ENCODE peak calls at places on chromosomes 2 and 18, in six cellular contexts. One of them, this sample, is unnamed.

GRCh38 chr18:60020107-60020925 is 120.5 kb downstream of the PMAIP1 start:
- DNase-seq in H9: no peak
- DNase-seq in H1: no peak
- DNase-seq in mesenchymal stem cell: peak
- DNase-seq in neuronal stem cell: no peak
- DNase-seq in IMR-90: peak
- DNase-seq in this sample: no peak

GRCh38 chr18:36325846-36326245 is 28.3 kb downstream of the FHOD3 start:
- DNase-seq in mesenchymal stem cell: no peak
- DNase-seq in H9: no peak
- DNase-seq in neuronal stem cell: no peak
- DNase-seq in IMR-90: no peak
- DNase-seq in H1: no peak
- DNase-seq in this sample: no peak

GRCh38 chr2:25894135-25894830 is 16.0 kb upstream of the ASXL2 start:
- DNase-seq in mesenchymal stem cell: peak
- DNase-seq in H9: no peak
- DNase-seq in neuronal stem cell: no peak
- DNase-seq in H1: no peak
- DNase-seq in IMR-90: peak
- DNase-seq in this sample: no peak

GRCh38 chr18:12599966-12600365 is 57.9 kb downstream of the SPIRE1 start:
- DNase-seq in mesenchymal stem cell: no peak
- DNase-seq in neuronal stem cell: no peak
- DNase-seq in H9: no peak
- DNase-seq in H1: no peak
- DNase-seq in IMR-90: peak
- DNase-seq in this sample: no peak

GRCh38 chr2:85062565-85062964 is 70.6 kb upstream of the TCF7L1 start:
- DNase-seq in mesenchymal stem cell: no peak
- DNase-seq in IMR-90: no peak
- DNase-seq in neuronal stem cell: no peak
- DNase-seq in H1: no peak
- DNase-seq in H9: no peak
- DNase-seq in this sample: no peak

GRCh38 chr2:139020287-139020686 is 240.1 kb upstream of the NXPH2 start:
- DNase-seq in IMR-90: no peak
- DNase-seq in mesenchymal stem cell: no peak
- DNase-seq in H9: no peak
- DNase-seq in H1: no peak
- DNase-seq in neuronal stem cell: no peak
- DNase-seq in this sample: no peak

GRCh38 chr2:122384768-122385333 is 629.4 kb downstream of the TSN start:
- DNase-seq in H1: no peak
- DNase-seq in mesenchymal stem cell: no peak
- DNase-seq in H9: no peak
- DNase-seq in neuronal stem cell: no peak
- DNase-seq in IMR-90: no peak
- DNase-seq in this sample: no peak

GRCh38 chr18:4854664-4855063 is 342.4 kb downstream of the AKAIN1 start:
- DNase-seq in H9: peak
- DNase-seq in H1: no peak
- DNase-seq in IMR-90: no peak
- DNase-seq in mesenchymal stem cell: no peak
- DNase-seq in neuronal stem cell: no peak
- DNase-seq in this sample: no peak

GRCh38 chr18:62634471-62634870 is 80.9 kb upstream of the PHLPP1 start:
- DNase-seq in H9: no peak
- DNase-seq in IMR-90: no peak
- DNase-seq in neuronal stem cell: no peak
- DNase-seq in mesenchymal stem cell: no peak
- DNase-seq in H1: no peak
- DNase-seq in this sample: peak

GRCh38 chr2:196544906-196545433 is 94.5 kb upstream of the CCDC150 start:
- DNase-seq in mesenchymal stem cell: no peak
- DNase-seq in IMR-90: no peak
- DNase-seq in neuronal stem cell: no peak
- DNase-seq in H9: no peak
- DNase-seq in H1: no peak
- DNase-seq in this sample: no peak

GRCh38 chr2:64970495-64970894 is 18.7 kb upstream of the SLC1A4 start:
- DNase-seq in mesenchymal stem cell: no peak
- DNase-seq in H9: no peak
- DNase-seq in H1: no peak
- DNase-seq in IMR-90: no peak
- DNase-seq in neuronal stem cell: no peak
- DNase-seq in this sample: no peak

GRCh38 chr18:45755936-45756335 is 32.0 kb downstream of the SLC14A1 start:
- DNase-seq in H1: no peak
- DNase-seq in H9: no peak
- DNase-seq in neuronal stem cell: no peak
- DNase-seq in mesenchymal stem cell: peak
- DNase-seq in IMR-90: peak
- DNase-seq in this sample: no peak

GRCh38 chr2:233084488-233084887 is 24.3 kb downstream of the INPP5D start:
- DNase-seq in H1: no peak
- DNase-seq in mesenchymal stem cell: no peak
- DNase-seq in IMR-90: no peak
- DNase-seq in neuronal stem cell: no peak
- DNase-seq in H9: no peak
- DNase-seq in this sample: peak

GRCh38 chr18:14974576-14974975 is 226.6 kb downstream of the ANKRD30B start:
- DNase-seq in H1: no peak
- DNase-seq in H9: no peak
- DNase-seq in mesenchymal stem cell: no peak
- DNase-seq in IMR-90: no peak
- DNase-seq in neuronal stem cell: no peak
- DNase-seq in this sample: no peak

GRCh38 chr2:63983986-63984605 is 35.1 kb downstream of the VPS54 start:
- DNase-seq in H9: no peak
- DNase-seq in neuronal stem cell: no peak
- DNase-seq in H1: no peak
- DNase-seq in IMR-90: peak
- DNase-seq in mesenchymal stem cell: peak
- DNase-seq in this sample: no peak

GRCh38 chr2:152376385-152376784 is 41.4 kb downstream of the FMNL2 start:
- DNase-seq in H1: no peak
- DNase-seq in H9: no peak
- DNase-seq in neuronal stem cell: no peak
- DNase-seq in IMR-90: no peak
- DNase-seq in mesenchymal stem cell: no peak
- DNase-seq in this sample: peak

GRCh38 chr18:39344487-39344886 is 1778.9 kb upstream of the CELF4 start:
- DNase-seq in neuronal stem cell: no peak
- DNase-seq in H9: no peak
- DNase-seq in mesenchymal stem cell: no peak
- DNase-seq in IMR-90: no peak
- DNase-seq in H1: no peak
- DNase-seq in this sample: no peak

GRCh38 chr18:23932385-23933067 is 82.0 kb upstream of the TTC39C start:
- DNase-seq in mesenchymal stem cell: no peak
- DNase-seq in H9: no peak
- DNase-seq in neuronal stem cell: no peak
- DNase-seq in H1: no peak
- DNase-seq in IMR-90: no peak
- DNase-seq in this sample: no peak

GRCh38 chr2:105103481-105103880 is 65.6 kb downstream of the MRPS9 start:
- DNase-seq in H9: no peak
- DNase-seq in IMR-90: no peak
- DNase-seq in mesenchymal stem cell: no peak
- DNase-seq in neuronal stem cell: no peak
- DNase-seq in H1: no peak
- DNase-seq in this sample: no peak

GRCh38 chr2:170262806-170263205 is 84.9 kb downstream of the MYO3B start:
- DNase-seq in IMR-90: no peak
- DNase-seq in H1: no peak
- DNase-seq in neuronal stem cell: no peak
- DNase-seq in H9: no peak
- DNase-seq in mesenchymal stem cell: no peak
- DNase-seq in this sample: no peak

GRCh38 chr2:189199797-189200196 is 20.2 kb upstream of the COL5A2 start:
- DNase-seq in H1: no peak
- DNase-seq in IMR-90: no peak
- DNase-seq in mesenchymal stem cell: no peak
- DNase-seq in H9: no peak
- DNase-seq in neuronal stem cell: no peak
- DNase-seq in this sample: no peak

GRCh38 chr2:85655961-85656403 is 12.0 kb downstream of the SFTPB start:
- DNase-seq in mesenchymal stem cell: peak
- DNase-seq in H1: no peak
- DNase-seq in IMR-90: peak
- DNase-seq in neuronal stem cell: no peak
- DNase-seq in H9: no peak
- DNase-seq in this sample: no peak

GRCh38 chr2:49914281-49914680 is 760.0 kb upstream of the FSHR start:
- DNase-seq in IMR-90: no peak
- DNase-seq in mesenchymal stem cell: peak
- DNase-seq in H1: no peak
- DNase-seq in H9: no peak
- DNase-seq in neuronal stem cell: no peak
- DNase-seq in this sample: peak

GRCh38 chr2:70086278-70086837 is 919 bp upstream of the PCBP1 start:
- DNase-seq in H9: peak
- DNase-seq in neuronal stem cell: peak
- DNase-seq in IMR-90: peak
- DNase-seq in H1: peak
- DNase-seq in mesenchymal stem cell: peak
- DNase-seq in this sample: peak
- H2AK5ac ChIP-seq in H9: peak
- H2AK5ac ChIP-seq in neuronal stem cell: peak
- H2AK5ac ChIP-seq in IMR-90: peak
- H2AK5ac ChIP-seq in H1: peak
- H2AK5ac ChIP-seq in mesenchymal stem cell: peak
- H2AK5ac ChIP-seq in this sample: peak

GRCh38 chr2:157874278-157874825 is 1.8 kb downstream of the ACVR1 start:
- DNase-seq in H9: no peak
- DNase-seq in H1: no peak
- DNase-seq in mesenchymal stem cell: peak
- DNase-seq in neuronal stem cell: no peak
- DNase-seq in IMR-90: no peak
- DNase-seq in this sample: no peak

GRCh38 chr2:157876771-157877108 is 610 bp upstream of the ACVR1 start:
- DNase-seq in mesenchymal stem cell: no peak
- DNase-seq in neuronal stem cell: no peak
- DNase-seq in H1: no peak
- DNase-seq in H9: no peak
- DNase-seq in IMR-90: peak
- DNase-seq in this sample: no peak

GRCh38 chr2:157874997-157875719 is 972 bp downstream of the ACVR1 start:
- DNase-seq in H1: no peak
- DNase-seq in IMR-90: peak
- DNase-seq in mesenchymal stem cell: peak
- DNase-seq in neuronal stem cell: peak
- DNase-seq in H9: peak
- DNase-seq in this sample: no peak

GRCh38 chr2:157876066-157876770 is at the start of gene ACVR1:
- DNase-seq in H9: peak
- DNase-seq in mesenchymal stem cell: peak
- DNase-seq in neuronal stem cell: peak
- DNase-seq in IMR-90: peak
- DNase-seq in H1: peak
- DNase-seq in this sample: peak

DNA sequence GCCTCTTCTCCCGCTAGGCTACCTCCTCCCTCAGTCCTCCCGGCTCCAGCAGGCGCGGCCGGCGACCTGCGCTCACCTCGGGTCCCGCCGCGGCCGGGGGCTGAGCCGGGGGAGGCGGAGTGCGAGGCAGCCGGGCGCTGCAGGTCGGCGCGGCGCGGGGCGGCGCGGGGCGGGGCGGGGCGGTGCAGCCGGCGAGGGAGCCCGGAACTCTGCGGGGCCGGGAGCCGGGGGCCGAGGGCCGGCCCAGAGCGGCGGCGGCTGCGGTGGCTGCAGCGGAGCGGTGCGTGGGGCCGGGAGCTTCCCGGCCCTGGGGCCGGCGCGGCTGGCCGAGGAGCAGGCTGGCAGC is 437 bp downstream of the ACVR1 start:
- DNase-seq in H9: no peak
- DNase-seq in IMR-90: no peak
- DNase-seq in mesenchymal stem cell: no peak
- DNase-seq in neuronal stem cell: peak
- DNase-seq in H1: no peak
- DNase-seq in this sample: peak
- H4K8ac ChIP-seq in H9: no peak
- H4K8ac ChIP-seq in IMR-90: peak
- H4K8ac ChIP-seq in mesenchymal stem cell: peak
- H4K8ac ChIP-seq in neuronal stem cell: no peak
- H4K8ac ChIP-seq in H1: peak
- H4K8ac ChIP-seq in this sample: peak

DNA sequence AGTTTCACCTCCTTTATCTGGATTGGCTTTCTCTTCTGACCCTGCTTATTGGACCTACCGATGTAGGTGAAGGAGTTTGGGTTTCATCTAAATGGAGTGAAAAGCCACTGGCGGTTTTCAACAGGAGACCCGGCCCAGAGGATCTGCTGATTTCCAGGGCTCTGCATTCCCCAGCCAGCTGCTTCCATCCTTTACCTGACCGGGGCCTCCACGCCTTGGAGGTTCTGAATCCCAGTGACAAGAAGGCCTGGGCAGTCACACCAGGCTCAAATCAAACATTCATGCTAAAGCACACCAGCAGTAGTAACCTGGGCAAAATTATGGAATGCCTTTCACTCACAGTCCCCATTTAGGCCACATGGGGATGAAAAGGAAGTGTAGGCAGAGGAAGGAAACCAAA is 30.0 kb upstream of the RTTN start:
- DNase-seq in mesenchymal stem cell: no peak
- DNase-seq in H9: no peak
- DNase-seq in neuronal stem cell: no peak
- DNase-seq in H1: no peak
- DNase-seq in IMR-90: no peak
- DNase-seq in this sample: no peak
- H2AFZ ChIP-seq in mesenchymal stem cell: no peak
- H2AFZ ChIP-seq in H9: no peak
- H2AFZ ChIP-seq in neuronal stem cell: no peak
- H2AFZ ChIP-seq in H1: no peak
- H2AFZ ChIP-seq in IMR-90: no peak
- H2AFZ ChIP-seq in this sample: no peak

DNA sequence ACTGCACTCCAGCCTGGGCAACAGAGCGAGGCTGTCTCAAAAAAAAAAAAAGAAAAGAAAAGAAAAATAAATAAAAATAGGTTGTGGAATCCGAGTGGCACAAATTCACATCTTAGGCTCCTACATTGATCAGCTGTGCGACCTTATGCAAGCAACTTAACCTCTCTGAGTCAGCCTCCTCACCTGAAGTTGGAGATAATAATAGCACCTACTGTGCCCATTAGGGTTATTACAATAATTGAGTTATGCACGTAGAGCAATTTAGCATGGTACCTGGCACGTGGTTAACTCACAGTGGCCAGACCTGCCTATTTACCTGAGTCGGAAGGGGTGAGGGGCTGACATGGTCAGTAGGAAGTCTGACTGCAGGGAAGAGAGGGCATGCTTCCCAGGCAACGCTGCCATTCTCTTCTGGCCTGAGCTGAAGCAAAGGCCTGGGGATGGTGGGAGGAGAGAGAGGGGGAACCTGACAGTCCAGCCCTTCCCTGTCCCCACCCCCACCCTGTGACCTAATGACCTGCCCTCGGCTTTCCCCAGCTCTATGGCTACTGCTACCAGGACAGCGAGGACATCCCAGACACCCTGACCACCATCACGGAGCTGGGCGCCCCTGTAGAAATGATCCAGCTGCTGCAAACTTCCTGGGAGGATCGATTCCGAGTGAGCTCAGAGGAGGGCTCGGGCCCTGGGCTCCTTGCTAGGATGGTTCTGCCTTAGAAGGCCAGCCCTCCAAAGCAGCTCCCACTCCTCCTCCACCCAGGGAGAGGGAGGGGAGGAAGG is 5.1 kb downstream of the PKDCC start:
- DNase-seq in mesenchymal stem cell: peak
- DNase-seq in H1: no peak
- DNase-seq in H9: no peak
- DNase-seq in neuronal stem cell: no peak
- DNase-seq in IMR-90: peak
- DNase-seq in this sample: no peak
- H2AK5ac ChIP-seq in mesenchymal stem cell: no peak
- H2AK5ac ChIP-seq in H1: peak
- H2AK5ac ChIP-seq in H9: no peak
- H2AK5ac ChIP-seq in neuronal stem cell: peak
- H2AK5ac ChIP-seq in IMR-90: peak
- H2AK5ac ChIP-seq in this sample: no peak

This sample was measured in trophoblast cell.